ENCODE peak calls at places on chromosomes 2 and 18, in five cellular contexts. Y is NCI-H2081, B is stomach, X is NCI-H774, N is 8988T. S is an unnamed sample.

GRCh38 chr2:167905668-167906067 is 341.7 kb downstream of the STK39 start:
- DNase-seq in B (no peak), Y (no peak), X (no peak), N (no peak), S (no peak)

GRCh38 chr2:85799215-85799956 is 45.6 kb downstream of the ATOH8 start:
- DNase-seq in Y (no peak), X (no peak), N (peak), B (peak), S (no peak)

GRCh38 chr2:233424028-233424951 is 70.0 kb downstream of the DGKD start:
- DNase-seq in Y (no peak), X (no peak), B (peak), N (no peak), S (no peak)

GRCh38 chr2:226185613-226186211 is 613.9 kb downstream of the IRS1 start:
- DNase-seq in B (no peak), N (no peak), X (no peak), Y (no peak), S (peak)

GRCh38 chr2:238565031-238565430 is 138.3 kb downstream of the ASB1 start:
- DNase-seq in B (no peak), X (no peak), N (no peak), Y (no peak), S (no peak)

GRCh38 chr2:147365577-147365976 is 479.3 kb upstream of the ACVR2A start:
- DNase-seq in B (no peak), N (no peak), X (no peak), Y (no peak), S (no peak)

GRCh38 chr18:41939326-41939725 is 15.7 kb upstream of the PIK3C3 start:
- DNase-seq in X (no peak), B (no peak), N (no peak), Y (no peak), S (no peak)

GRCh38 chr2:229675569-229675968 is 38.8 kb downstream of the DNER start:
- DNase-seq in X (no peak), N (no peak), B (no peak), Y (no peak), S (no peak)

GRCh38 chr2:148545387-148546256 is 98.9 kb upstream of the EPC2 start:
- DNase-seq in B (no peak), N (no peak), X (no peak), Y (no peak), S (no peak)

GRCh38 chr2:144659731-144660275 is 139.9 kb upstream of the ZEB2 start:
- DNase-seq in X (no peak), N (no peak), B (peak), Y (no peak), S (no peak)

GRCh38 chr2:170454471-170455372 is 260.4 kb upstream of the SP5 start:
- DNase-seq in N (no peak), Y (no peak), B (no peak), X (no peak), S (peak)

GRCh38 chr2:11583840-11584529 is 50.1 kb downstream of the GREB1 start:
- DNase-seq in Y (peak), X (peak), B (peak), N (peak), S (peak)

GRCh38 chr2:58483307-58483706 is 242.2 kb upstream of the FANCL start:
- DNase-seq in Y (no peak), X (no peak), N (no peak), B (no peak), S (no peak)

GRCh38 chr2:238883315-238884004 is 35.6 kb downstream of the TWIST2 start:
- DNase-seq in N (no peak), X (no peak), Y (no peak), B (no peak), S (no peak)

GRCh38 chr18:36401462-36401861 is 103.9 kb downstream of the FHOD3 start:
- DNase-seq in Y (no peak), B (no peak), N (no peak), X (no peak), S (no peak)

GRCh38 chr18:26290388-26290787 is 64.1 kb downstream of the TAF4B start:
- DNase-seq in X (no peak), Y (no peak), B (no peak), N (no peak), S (no peak)

GRCh38 chr18:78873916-78874505 is 105.6 kb upstream of the SALL3 start:
- DNase-seq in N (no peak), X (no peak), B (no peak), Y (no peak), S (no peak)

GRCh38 chr18:48922801-48923730 is 27.7 kb downstream of the SMAD7 start:
- DNase-seq in B (peak), Y (no peak), N (no peak), X (no peak), S (peak)

GRCh38 chr2:40098786-40099470 is 319.9 kb upstream of the THUMPD2 start:
- DNase-seq in B (no peak), X (no peak), N (no peak), Y (no peak), S (no peak)

GRCh38 chr2:184326076-184326475 is 272.3 kb upstream of the ZNF804A start:
- DNase-seq in X (no peak), N (no peak), B (no peak), Y (no peak), S (no peak)

GRCh38 chr18:59340817-59341216 is 18.2 kb downstream of the LMAN1 start:
- DNase-seq in N (no peak), Y (no peak), B (no peak), X (no peak), S (no peak)

GRCh38 chr2:55063226-55063625 is 13.0 kb upstream of the RTN4 start:
- DNase-seq in N (no peak), X (no peak), Y (no peak), B (no peak), S (no peak)

GRCh38 chr18:74806700-74807416 is 209.2 kb downstream of the ZNF407 start:
- DNase-seq in N (no peak), Y (peak), X (peak), B (no peak), S (no peak)

GRCh38 chr18:59264136-59264571 is 9.1 kb downstream of the RAX start:
- DNase-seq in B (no peak), X (no peak), N (no peak), Y (no peak), S (no peak)

GRCh38 chr2:160367887-160368286 is 125.7 kb downstream of the RBMS1 start:
- DNase-seq in Y (no peak), B (no peak), N (no peak), X (no peak), S (peak)

GRCh38 chr18:58175122-58175687 is 131.2 kb downstream of the NEDD4L start:
- DNase-seq in N (no peak), X (no peak), Y (no peak), B (no peak), S (no peak)

GRCh38 chr2:42830922-42831574 is 38.7 kb upstream of the HAAO start:
- DNase-seq in N (no peak), Y (no peak), X (no peak), B (no peak), S (no peak)

GRCh38 chr18:34848156-34848555 is 138.1 kb downstream of the DTNA start:
- DNase-seq in N (no peak), X (no peak), B (no peak), Y (no peak), S (no peak)

GRCh38 chr2:218430721-218431120 is 11.8 kb downstream of the VIL1 start:
- DNase-seq in Y (no peak), X (no peak), N (no peak), B (no peak), S (no peak)

GRCh38 chr2:172210599-172210998 is 107.9 kb upstream of the DLX2 start:
- DNase-seq in N (no peak), X (no peak), B (no peak), Y (no peak), S (no peak)

GRCh38 chr2:5453224-5453623 is 239.0 kb upstream of the SOX11 start:
- DNase-seq in N (no peak), Y (no peak), X (no peak), B (no peak), S (no peak)

GRCh38 chr18:34522627-34523026 is 187.5 kb upstream of the DTNA start:
- DNase-seq in X (no peak), N (no peak), Y (peak), B (no peak), S (no peak)

S was measured in prostate gland.